ENCODE peak calls at places on chromosomes 12 and 14, in six cellular contexts. V, A, Z, F, R and D are unnamed samples.

GRCh38 chr12:72081787-72082186 is 143.1 kb downstream of the TPH2 start:
- DNase-seq in V (no peak), A (peak), Z (no peak), F (no peak), R (no peak), D (no peak)

GRCh38 chr14:104030958-104031357 is 54.5 kb upstream of the ASPG start:
- DNase-seq in V (no peak), A (no peak), Z (no peak), F (no peak), R (no peak), D (no peak)

GRCh38 chr12:101924647-101925046 is 47.3 kb downstream of the DRAM1 start:
- DNase-seq in V (no peak), A (peak), Z (no peak), F (no peak), R (no peak), D (no peak)

GRCh38 chr14:36069535-36069900 is 107.0 kb downstream of the PTCSC3 start:
- DNase-seq in V (no peak), A (peak), Z (peak), F (no peak), R (no peak), D (peak)

GRCh38 chr12:24838531-24838950 is 110.4 kb downstream of the BCAT1 start:
- DNase-seq in V (peak), A (peak), Z (peak), F (peak), R (peak), D (peak)

GRCh38 chr12:94879542-94879941 is 124.0 kb downstream of the NDUFA12 start:
- DNase-seq in V (no peak), A (peak), Z (peak), F (no peak), R (no peak), D (no peak)

GRCh38 chr12:119500209-119500608 is 93.4 kb upstream of the TMEM233 start:
- DNase-seq in V (no peak), A (no peak), Z (no peak), F (no peak), R (no peak), D (no peak)

GRCh38 chr14:32657081-32657480 is 281.6 kb upstream of the NPAS3 start:
- DNase-seq in V (peak), A (peak), Z (peak), F (peak), R (peak), D (peak)

GRCh38 chr14:102610968-102611811 is 18.7 kb downstream of the RCOR1 start:
- DNase-seq in V (no peak), A (no peak), Z (no peak), F (no peak), R (no peak), D (no peak)

GRCh38 chr14:24162083-24162482 is 1.0 kb downstream of the IRF9 start:
- DNase-seq in V (no peak), A (peak), Z (no peak), F (no peak), R (peak), D (no peak)

GRCh38 chr14:70886421-70887206 is 20.6 kb upstream of the PCNX1 start:
- DNase-seq in V (no peak), A (no peak), Z (no peak), F (no peak), R (no peak), D (no peak)

GRCh38 chr12:131869871-131870418 is 24.5 kb upstream of the ULK1 start:
- DNase-seq in V (no peak), A (peak), Z (peak), F (no peak), R (peak), D (peak)

GRCh38 chr12:64672925-64673409 is 62.7 kb downstream of the RASSF3 start:
- DNase-seq in V (peak), A (peak), Z (peak), F (peak), R (no peak), D (peak)

GRCh38 chr12:54006700-54007220 is 2.0 kb upstream of the HOXC8 start:
- DNase-seq in V (no peak), A (no peak), Z (no peak), F (no peak), R (no peak), D (no peak)

GRCh38 chr14:59627011-59627520 is 50.5 kb upstream of the CCDC175 start:
- DNase-seq in V (no peak), A (no peak), Z (no peak), F (no peak), R (no peak), D (no peak)
- H3K4me3 ChIP-seq in V (no peak), A (no peak), Z (no peak), F (no peak), R (no peak), D (no peak)

GRCh38 chr12:96359328-96359727 is 40.9 kb downstream of the CDK17 start:
- DNase-seq in V (no peak), A (peak), Z (no peak), F (no peak), R (no peak), D (no peak)
- TF ChIP-seq CTCF in V (no peak), A (no peak), Z (no peak), F (no peak), R (no peak), D (no peak)

DNA sequence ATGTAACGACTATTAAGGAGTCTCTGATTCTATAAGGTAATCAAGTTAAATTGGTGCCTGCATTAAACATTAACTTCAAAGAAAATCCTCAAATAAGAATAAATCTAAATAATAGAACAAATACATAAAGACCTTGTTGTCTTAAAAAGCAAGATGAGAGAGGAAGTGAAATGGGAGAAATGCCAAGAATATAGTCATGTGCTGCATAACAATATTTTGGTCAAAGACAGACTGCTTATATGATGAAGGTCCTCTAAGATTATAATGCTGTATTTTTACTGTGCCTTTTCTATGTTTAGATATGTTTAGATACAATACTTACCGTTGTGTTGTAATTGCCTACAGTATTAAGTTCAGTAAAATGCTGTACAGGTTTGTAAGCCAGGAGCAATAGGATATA is 213.6 kb downstream of the C12orf42 start:
- DNase-seq in V (no peak), A (no peak), Z (no peak), F (no peak), R (no peak), D (no peak)
- H3K4me3 ChIP-seq in V (no peak), A (no peak), Z (no peak), F (no peak), R (no peak), D (no peak)

DNA sequence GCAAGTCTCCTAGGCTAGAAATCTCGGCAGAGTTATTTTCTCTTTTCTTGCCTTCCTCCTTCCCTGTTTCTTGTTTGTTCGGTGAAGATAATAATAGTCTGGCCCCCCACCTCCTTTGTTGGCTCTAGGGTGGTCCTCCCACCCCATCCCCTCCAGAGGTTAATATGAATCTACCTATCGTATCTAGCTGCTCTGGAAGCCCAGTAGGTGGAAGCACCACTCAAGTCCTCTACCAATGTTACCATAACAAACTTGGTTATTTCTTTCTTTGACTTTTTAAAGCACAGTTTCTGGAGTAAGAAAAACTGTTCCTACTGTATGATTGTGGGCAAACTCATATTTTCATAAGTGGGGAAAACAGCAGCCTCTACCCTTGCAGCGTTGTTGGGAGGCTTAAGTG is 19.7 kb upstream of the GRIP1 start:
- DNase-seq in V (no peak), A (no peak), Z (no peak), F (no peak), R (no peak), D (no peak)
- TF ChIP-seq CTCF in V (no peak), A (no peak), Z (no peak), F (no peak), R (no peak), D (no peak)

GRCh38 chr14:81172881-81173280 is 47.9 kb downstream of the GTF2A1 start:
- DNase-seq in V (no peak), A (no peak), Z (no peak), F (no peak), R (no peak), D (no peak)

GRCh38 chr14:81176224-81176623 is 44.5 kb downstream of the GTF2A1 start:
- DNase-seq in V (peak), A (no peak), Z (no peak), F (no peak), R (no peak), D (no peak)

GRCh38 chr14:81172353-81172752 is 48.4 kb downstream of the GTF2A1 start:
- DNase-seq in V (no peak), A (no peak), Z (no peak), F (no peak), R (no peak), D (no peak)

DNA sequence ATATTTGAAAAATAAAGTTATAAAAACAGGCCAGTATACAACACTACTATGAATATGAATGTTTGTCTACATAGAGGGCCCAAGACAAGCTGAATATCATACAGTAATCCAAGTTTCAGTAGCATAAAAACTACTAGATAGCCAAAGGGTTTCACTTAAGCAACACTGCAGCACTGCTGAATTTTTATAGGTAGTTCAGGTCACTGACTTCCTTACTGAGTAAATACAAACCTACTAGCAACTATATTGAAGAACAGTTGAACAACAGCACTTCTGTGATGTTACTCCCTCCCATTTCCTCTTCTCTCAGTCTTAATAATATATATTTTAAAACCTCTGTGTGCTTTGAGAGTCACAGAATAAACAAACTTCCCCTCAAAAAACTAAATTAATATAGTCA is 42.7 kb downstream of the GTF2A1 start:
- DNase-seq in V (no peak), A (no peak), Z (no peak), F (no peak), R (no peak), D (no peak)
- H3K4me3 ChIP-seq in V (peak), A (no peak), Z (no peak), F (no peak), R (no peak), D (no peak)

GRCh38 chr12:92562063-92562734 is 140.6 kb upstream of the PLEKHG7 start:
- DNase-seq in V (no peak), A (no peak), Z (no peak), F (no peak), R (no peak), D (no peak)
- TF ChIP-seq CTCF in V (no peak), A (no peak), Z (no peak), F (no peak), R (no peak), D (no peak)

GRCh38 chr12:65741662-65742480 is 82.4 kb upstream of the HMGA2 start:
- DNase-seq in V (no peak), A (peak), Z (peak), F (no peak), R (no peak), D (peak)
- H3K4me3 ChIP-seq in V (peak), A (peak), Z (peak), F (peak), R (peak), D (peak)

GRCh38 chr14:83744901-83745300 is 1785.0 kb upstream of the FLRT2 start:
- DNase-seq in V (no peak), A (peak), Z (peak), F (no peak), R (no peak), D (no peak)

DNA sequence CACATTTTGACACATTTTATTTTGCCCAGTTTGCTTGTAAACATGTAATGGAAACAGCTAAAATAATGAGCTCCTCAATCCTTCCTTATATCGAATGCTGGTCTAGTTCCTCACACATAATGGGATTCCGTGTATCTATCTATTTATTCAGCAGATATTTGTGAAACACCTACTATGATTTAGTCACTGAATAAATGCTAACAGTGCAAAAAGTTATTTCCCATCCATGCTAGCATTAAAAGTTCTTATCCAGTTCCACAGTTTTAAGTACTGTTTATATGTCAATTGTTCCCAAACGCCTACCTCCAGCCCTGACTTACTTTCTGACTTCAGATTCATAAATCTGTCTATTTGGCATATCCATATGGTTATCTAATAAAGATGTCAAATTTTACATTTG is 1788.7 kb upstream of the FLRT2 start:
- DNase-seq in V (no peak), A (no peak), Z (no peak), F (no peak), R (no peak), D (no peak)
- TF ChIP-seq CTCF in V (no peak), A (no peak), Z (no peak), F (no peak), R (no peak), D (no peak)

GRCh38 chr14:53316504-53316903 is 163.4 kb upstream of the DDHD1 start:
- DNase-seq in V (no peak), A (no peak), Z (no peak), F (no peak), R (no peak), D (no peak)
- H3K4me3 ChIP-seq in V (no peak), A (no peak), Z (no peak), F (no peak), R (no peak), D (no peak)